ENCODE peak calls at places on chromosomes 3 and 15, in seven cellular contexts. A is K562, H is HepG2, T is SK-N-SH, M is HL-60, L is GM12878, B is Panc1. U is an unnamed sample.

GRCh38 chr3:186137051-186137685 is 28.3 kb upstream of the ETV5 start:
- DNase-seq in A (no peak), H (no peak), T (no peak), M (no peak), L (no peak), B (no peak), U (no peak)

GRCh38 chr3:112582242-112582874 is 20.5 kb downstream of the SLC35A5 start:
- DNase-seq in A (peak; percentile 49), H (peak; percentile 21), T (peak; percentile 14), M (peak; percentile 28), L (no peak), B (peak; percentile 27), U (peak; percentile 60)

GRCh38 chr15:61917457-61917856 is 142.8 kb downstream of the VPS13C start:
- DNase-seq in A (no peak), H (no peak), T (no peak), M (no peak), L (no peak), B (no peak), U (no peak)

GRCh38 chr3:139939681-139940190 is 4.8 kb downstream of the CLSTN2 start:
- DNase-seq in A (no peak), H (no peak), T (no peak), M (no peak), L (no peak), B (no peak), U (no peak)

GRCh38 chr3:193593666-193594025 is 638 bp downstream of the OPA1 start:
- DNase-seq in A (peak; percentile 58), H (peak; percentile 7), T (peak; percentile 40), M (no peak), L (no peak), B (no peak), U (peak; percentile 35)

GRCh38 chr3:129005526-129006303 is 4.6 kb downstream of the EFCC1 start:
- DNase-seq in A (no peak), H (peak; percentile 34), T (no peak), M (no peak), L (no peak), B (no peak), U (no peak)

GRCh38 chr3:152960684-152961083 is 125.8 kb downstream of the P2RY1 start:
- DNase-seq in A (no peak), H (peak; percentile 47), T (no peak), M (no peak), L (no peak), B (no peak), U (no peak)

GRCh38 chr3:129314757-129315385 is 36.2 kb downstream of the HMCES start:
- DNase-seq in A (peak; percentile 88), H (peak; percentile 92), T (peak; percentile 96), M (no peak), L (no peak), B (no peak), U (peak; percentile 98)

GRCh38 chr3:157093096-157093495 is 66.9 kb downstream of the CCNL1 start:
- DNase-seq in A (no peak), H (no peak), T (no peak), M (no peak), L (peak; percentile 64), B (no peak), U (peak; percentile 53)

GRCh38 chr3:139642981-139643380 is 34.8 kb downstream of the NMNAT3 start:
- DNase-seq in A (no peak), H (no peak), T (no peak), M (no peak), L (no peak), B (no peak), U (no peak)

GRCh38 chr3:125059488-125060245 is 3.9 kb upstream of the HEG1 start:
- DNase-seq in A (no peak), H (no peak), T (no peak), M (no peak), L (no peak), B (no peak), U (peak; percentile 34)

GRCh38 chr15:41904487-41905359 is 10.9 kb upstream of the SPTBN5 start:
- DNase-seq in A (peak; percentile 70), H (peak; percentile 64), T (peak; percentile 89), M (no peak), L (peak; percentile 21), B (peak; percentile 54), U (peak; percentile 82)
- TF ChIP-seq POLR2AphosphoS5 in A (no peak), H (no peak), T (no peak), M (no peak), L (no peak), B (no peak), U (no peak)

GRCh38 chr3:142723968-142724681 is at the start of gene TRPC1:
- DNase-seq in A (peak; percentile 92), H (peak; percentile 76), T (peak; percentile 95), M (peak; percentile 61), L (no peak), B (peak; percentile 55), U (peak; percentile 89)
- TF ChIP-seq REST in A (no peak), H (peak; percentile 41), T (peak; percentile 27), M (no peak), L (no peak), B (no peak), U (no peak)

GRCh38 chr15:39587291-39587909 is 6.5 kb downstream of the THBS1 start:
- DNase-seq in A (no peak), H (no peak), T (no peak), M (no peak), L (no peak), B (no peak), U (no peak)
- TF ChIP-seq POLR2AphosphoS5 in A (no peak), H (no peak), T (peak; percentile 3), M (no peak), L (no peak), B (no peak), U (no peak)

GRCh38 chr3:159796226-159796625 is 192.4 kb upstream of the IL12A start:
- DNase-seq in A (no peak), H (no peak), T (no peak), M (no peak), L (no peak), B (no peak), U (no peak)

GRCh38 chr3:159797771-159798170 is 190.9 kb upstream of the IL12A start:
- DNase-seq in A (no peak), H (no peak), T (no peak), M (no peak), L (no peak), B (no peak), U (no peak)

GRCh38 chr3:159795776-159796175 is 192.9 kb upstream of the IL12A start:
- DNase-seq in A (no peak), H (no peak), T (no peak), M (no peak), L (no peak), B (no peak), U (no peak)

GRCh38 chr3:159795050-159795449 is 193.6 kb upstream of the IL12A start:
- DNase-seq in A (no peak), H (no peak), T (no peak), M (no peak), L (no peak), B (no peak), U (no peak)

DNA sequence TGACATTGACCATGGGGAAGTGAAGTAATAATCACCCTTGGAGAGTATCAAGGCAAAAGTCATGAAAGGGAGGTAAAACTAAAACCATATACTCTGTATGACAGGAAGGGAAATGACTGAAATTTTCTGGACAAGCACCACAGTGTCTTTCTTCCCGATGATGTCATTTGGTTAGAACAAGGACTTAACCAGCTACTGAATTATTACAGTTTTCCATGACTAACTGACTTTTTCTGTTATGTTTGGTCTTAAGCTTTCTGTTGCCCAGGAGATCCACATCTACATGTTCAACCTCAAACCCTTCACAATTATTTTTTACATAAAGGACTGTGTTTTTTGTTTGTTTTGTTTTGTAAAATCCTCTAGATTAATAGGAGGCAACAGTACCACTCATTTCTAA is 191.9 kb upstream of the IL12A start:
- DNase-seq in A (no peak), H (no peak), T (no peak), M (no peak), L (no peak), B (no peak), U (no peak)
- TF ChIP-seq REST in A (no peak), H (no peak), T (no peak), M (no peak), L (no peak), B (no peak), U (no peak)

GRCh38 chr15:47473857-47474256 is 243.4 kb upstream of the SEMA6D start:
- DNase-seq in A (no peak), H (no peak), T (no peak), M (no peak), L (no peak), B (no peak), U (no peak)
- TF ChIP-seq POLR2AphosphoS5 in A (no peak), H (no peak), T (no peak), M (no peak), L (no peak), B (no peak), U (no peak)